ENCODE peak calls at places on chromosome 9, in four cellular contexts. H, Z, B and G are unnamed samples.

GRCh38 chr9:33295571-33295970 is 5.3 kb downstream of the NFX1 start:
- DNase-seq in Z (no peak), H (no peak), B (peak), G (no peak)

GRCh38 chr9:36575411-36575882 is 2.8 kb downstream of the MELK start:
- DNase-seq in B (no peak), Z (peak), H (no peak), G (no peak)

GRCh38 chr9:81083062-81083461 is 606.3 kb downstream of the TLE1 start:
- DNase-seq in Z (peak), H (no peak), B (no peak), G (no peak)

GRCh38 chr9:21504894-21505293 is 22.8 kb upstream of the IFNE start:
- DNase-seq in Z (no peak), B (no peak), H (no peak), G (no peak)

GRCh38 chr9:16830806-16831205 is 39.7 kb downstream of the BNC2 start:
- DNase-seq in H (no peak), Z (no peak), B (no peak), G (no peak)

GRCh38 chr9:96141666-96142065 is 160.3 kb downstream of the HSD17B3 start:
- DNase-seq in B (no peak), H (no peak), Z (no peak), G (no peak)

GRCh38 chr9:34686231-34686630 is 4.8 kb downstream of the CCL19 start:
- DNase-seq in B (no peak), H (no peak), Z (no peak), G (no peak)

GRCh38 chr9:91953723-91954122 is 3.7 kb upstream of the ROR2 start:
- DNase-seq in B (no peak), Z (no peak), H (no peak), G (no peak)

GRCh38 chr9:105690742-105691141 is 3.6 kb upstream of the TMEM38B start:
- DNase-seq in Z (peak), B (no peak), H (no peak), G (no peak)

GRCh38 chr9:101999441-101999840 is 261.0 kb upstream of the GRIN3A start:
- DNase-seq in H (no peak), B (no peak), Z (no peak), G (no peak)

DNA sequence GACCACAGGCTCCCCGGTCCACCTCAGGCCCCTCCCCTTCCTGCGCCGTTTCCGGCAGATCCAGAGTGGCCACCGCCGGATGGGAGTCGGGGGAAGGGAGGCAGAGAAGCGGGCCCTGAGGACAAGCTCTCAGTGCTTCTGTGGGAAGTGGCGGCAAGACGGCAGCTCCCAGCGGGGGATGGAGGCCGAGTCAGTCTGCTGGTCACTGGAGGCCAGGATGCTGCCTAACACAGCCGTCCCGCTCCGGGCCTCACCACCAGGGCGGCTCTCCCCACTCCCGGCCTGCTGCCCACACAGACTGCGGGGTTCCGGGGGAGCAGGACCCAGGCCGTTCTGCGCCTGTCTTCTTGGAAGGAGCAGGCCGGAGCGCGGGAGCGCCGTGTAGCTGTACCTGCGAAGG is 31.4 kb downstream of the FXN start:
- DNase-seq in B (no peak), H (no peak), Z (no peak), G (no peak)
- TF ChIP-seq CTCF in B (no peak), H (no peak), Z (no peak), G (no peak)

DNA sequence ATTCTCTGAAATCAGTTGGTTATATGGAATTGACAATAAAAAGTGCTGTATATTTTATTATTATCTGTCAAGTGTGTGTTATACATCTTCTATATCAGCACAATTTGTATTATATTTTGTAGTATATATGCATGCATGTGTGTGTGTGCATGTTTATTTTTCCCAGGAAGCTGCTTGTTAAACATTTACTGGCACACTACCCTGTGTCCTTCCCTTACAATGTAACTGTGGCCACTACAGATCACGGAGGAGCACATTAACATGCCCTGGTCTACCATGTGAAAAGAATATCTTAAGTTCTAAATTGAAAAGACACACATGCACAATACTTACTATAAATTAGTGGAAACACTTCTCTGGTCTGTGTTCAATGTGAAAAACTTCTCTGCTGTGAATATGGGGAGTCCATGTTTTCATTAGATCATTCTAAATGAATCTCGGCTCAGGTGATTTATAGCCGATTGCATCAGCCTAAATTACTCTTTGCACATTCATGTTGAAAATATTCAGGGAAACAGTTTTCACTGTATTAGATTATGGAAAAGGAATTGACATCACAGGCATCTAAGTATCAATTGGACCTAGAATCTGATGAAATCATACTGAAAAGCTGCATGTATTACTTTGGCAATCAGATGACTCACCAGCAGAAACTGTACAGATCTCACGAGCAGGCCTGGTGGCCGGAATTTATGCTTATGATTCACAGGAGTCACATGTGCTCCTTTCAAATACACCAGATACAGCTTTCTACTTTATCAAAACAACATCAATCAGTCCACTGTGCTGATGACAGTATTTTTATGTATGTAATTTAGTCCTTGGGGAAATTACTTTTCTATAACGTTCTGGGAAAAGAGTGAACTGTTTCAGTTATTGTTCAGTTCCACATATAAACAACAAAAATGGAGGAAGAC is 39.4 kb downstream of the LURAP1L start:
- DNase-seq in B (no peak), H (no peak), Z (peak), G (no peak)
- TF ChIP-seq CTCF in B (no peak), H (no peak), Z (peak), G (no peak)

DNA sequence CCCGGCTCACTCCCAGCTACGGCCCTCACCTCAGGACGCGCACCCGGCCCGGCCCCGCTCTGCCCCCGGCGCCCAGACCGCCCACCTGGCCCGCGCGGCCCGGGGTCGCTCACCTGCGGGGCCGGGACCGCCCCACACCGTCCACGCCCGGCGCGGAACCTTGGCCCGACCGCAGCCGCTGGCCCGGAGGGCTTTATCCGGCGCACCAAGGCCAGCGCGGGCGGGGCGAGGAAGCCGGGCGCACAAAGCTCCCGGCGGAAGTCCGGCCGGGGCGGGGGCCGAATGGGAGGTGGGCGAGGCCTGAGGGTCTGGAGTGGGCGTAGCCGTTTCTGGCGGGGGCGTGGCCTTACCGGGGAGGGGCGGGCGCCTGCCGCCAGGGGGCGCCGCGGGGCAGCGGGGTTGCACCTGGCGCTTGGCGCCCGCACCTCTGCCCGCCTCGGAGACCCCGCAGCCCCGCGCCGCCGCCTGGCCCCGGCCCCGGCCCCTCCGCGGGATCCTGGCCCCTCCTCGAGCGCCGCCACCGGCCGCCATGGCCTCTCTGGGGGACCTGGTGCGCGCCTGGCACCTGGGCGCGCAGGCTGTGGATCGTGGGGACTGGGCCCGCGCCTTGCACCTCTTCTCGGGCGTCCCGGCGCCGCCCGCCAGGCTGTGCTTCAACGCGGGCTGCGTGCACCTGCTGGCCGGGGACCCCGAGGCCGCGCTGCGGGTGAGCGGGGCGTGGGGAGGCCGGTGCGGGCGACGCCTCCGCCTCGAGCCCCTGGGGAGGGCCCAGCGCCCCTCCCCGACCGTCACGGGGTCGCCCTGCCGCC is at the start of the genes EXD3 and NOXA1:
- DNase-seq in B (peak), H (peak), Z (peak), G (peak)
- TF ChIP-seq CTCF in B (peak), H (peak), Z (peak), G (peak)

DNA sequence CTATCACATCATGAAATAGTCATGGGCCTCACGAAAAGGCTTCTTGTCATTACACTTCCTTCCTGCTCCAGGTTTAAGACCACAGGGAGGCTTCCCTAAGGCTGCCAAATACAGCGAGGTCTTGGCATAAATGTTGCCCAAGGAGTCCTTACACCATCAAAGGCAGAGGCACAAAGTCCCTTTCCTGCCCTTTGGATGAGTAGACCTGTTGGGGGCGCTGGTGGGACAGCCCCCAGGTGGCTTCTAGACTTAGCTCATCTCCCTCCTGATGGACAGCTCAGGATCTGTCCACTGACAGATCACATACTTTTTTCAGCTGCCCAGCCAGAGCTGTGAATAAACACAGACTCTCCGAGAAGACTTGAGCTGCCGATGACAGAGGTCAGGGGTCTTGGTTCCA is 15.5 kb upstream of the MEGF9 start:
- DNase-seq in H (no peak), B (no peak), Z (no peak), G (no peak)
- TF ChIP-seq CTCF in H (no peak), B (peak), Z (peak), G (no peak)

GRCh38 chr9:90948156-90948555 is 146.5 kb downstream of the SYK start:
- DNase-seq in B (no peak), H (no peak), Z (no peak), G (no peak)
- TF ChIP-seq CTCF in B (no peak), H (no peak), Z (no peak), G (no peak)

GRCh38 chr9:100445161-100445902 is 18.4 kb downstream of the MSANTD3 start:
- DNase-seq in Z (no peak), H (no peak), B (no peak), G (no peak)
- TF ChIP-seq CTCF in Z (no peak), H (no peak), B (no peak), G (no peak)

DNA sequence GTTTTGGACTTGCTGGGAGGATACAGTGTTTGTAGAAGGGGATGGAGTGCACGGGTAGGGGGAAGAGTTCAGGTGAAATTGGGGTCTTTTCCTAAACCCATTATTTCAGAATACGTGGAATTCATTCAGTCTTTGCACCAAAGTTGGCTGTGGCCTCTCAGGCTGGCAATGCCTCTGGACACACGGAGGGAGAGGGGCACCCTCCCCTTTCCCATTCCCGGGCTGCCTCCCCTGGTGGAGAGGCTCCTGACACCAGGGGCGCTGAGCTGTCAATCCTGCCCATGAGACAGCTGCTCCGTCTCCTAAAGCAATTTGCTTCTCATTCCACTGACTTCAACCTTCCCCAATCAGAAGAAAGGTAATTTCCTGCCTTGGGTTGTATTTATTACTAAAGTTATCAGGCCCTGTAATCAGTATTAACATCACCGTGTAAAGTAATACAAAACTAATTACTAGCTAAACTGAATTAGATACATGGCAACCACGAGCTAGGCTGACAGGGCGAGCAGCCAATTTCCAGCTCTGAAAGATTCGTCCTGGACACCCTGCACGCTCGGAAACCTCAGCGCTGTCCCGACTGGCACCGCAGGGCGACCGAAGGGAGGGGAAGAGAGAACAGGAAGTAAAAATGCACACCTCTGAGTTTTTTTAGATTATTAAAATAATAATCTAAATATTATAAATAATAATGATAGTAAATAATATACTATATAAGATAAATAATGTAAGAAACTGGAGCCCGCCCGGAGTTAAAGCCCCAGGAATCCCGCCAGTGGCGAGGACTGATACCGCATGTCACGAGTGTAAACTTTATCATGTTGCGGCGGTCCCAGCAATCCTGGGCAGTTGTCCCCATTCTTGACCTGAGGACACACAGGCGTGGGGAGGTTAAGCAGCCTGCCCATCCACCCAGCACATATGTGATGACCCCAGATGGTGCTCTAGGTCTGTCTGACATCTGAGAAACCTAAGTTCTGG is 6.9 kb upstream of the OLFM1 start:
- DNase-seq in H (no peak), Z (no peak), B (no peak), G (peak)
- TF ChIP-seq CTCF in H (no peak), Z (no peak), B (no peak), G (no peak)

DNA sequence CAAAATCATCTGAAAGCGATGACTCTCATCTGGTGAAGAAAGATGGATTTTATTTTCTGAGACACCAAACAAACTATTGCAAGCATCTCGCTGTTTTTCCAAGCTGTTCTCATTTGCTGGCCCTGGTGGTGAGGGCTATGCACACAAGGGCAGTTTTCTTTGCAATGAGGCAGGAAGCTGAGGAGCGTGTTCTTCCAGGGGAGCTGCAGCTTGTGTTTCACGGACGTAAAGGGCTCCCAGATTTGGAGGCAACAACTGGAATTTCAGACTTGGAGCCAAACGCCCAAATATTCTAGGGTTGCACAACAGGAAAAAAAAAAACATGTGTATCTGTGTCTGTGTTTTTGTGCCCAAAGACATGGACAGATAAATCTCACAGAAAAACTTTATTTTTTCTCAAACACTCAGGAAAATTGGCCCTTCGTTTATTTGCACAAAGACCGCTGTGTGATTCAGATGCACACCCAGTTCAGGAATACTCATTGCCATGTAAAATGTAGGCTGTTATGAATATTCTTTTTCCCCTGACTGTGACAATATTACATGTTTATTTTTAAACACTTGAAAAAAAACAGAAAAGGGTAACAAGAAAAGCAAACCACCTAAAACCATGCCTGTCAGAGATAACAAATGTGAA is 151.3 kb downstream of the GAS1 start:
- DNase-seq in H (no peak), B (no peak), Z (peak), G (no peak)
- TF ChIP-seq CTCF in H (no peak), B (no peak), Z (peak), G (no peak)

DNA sequence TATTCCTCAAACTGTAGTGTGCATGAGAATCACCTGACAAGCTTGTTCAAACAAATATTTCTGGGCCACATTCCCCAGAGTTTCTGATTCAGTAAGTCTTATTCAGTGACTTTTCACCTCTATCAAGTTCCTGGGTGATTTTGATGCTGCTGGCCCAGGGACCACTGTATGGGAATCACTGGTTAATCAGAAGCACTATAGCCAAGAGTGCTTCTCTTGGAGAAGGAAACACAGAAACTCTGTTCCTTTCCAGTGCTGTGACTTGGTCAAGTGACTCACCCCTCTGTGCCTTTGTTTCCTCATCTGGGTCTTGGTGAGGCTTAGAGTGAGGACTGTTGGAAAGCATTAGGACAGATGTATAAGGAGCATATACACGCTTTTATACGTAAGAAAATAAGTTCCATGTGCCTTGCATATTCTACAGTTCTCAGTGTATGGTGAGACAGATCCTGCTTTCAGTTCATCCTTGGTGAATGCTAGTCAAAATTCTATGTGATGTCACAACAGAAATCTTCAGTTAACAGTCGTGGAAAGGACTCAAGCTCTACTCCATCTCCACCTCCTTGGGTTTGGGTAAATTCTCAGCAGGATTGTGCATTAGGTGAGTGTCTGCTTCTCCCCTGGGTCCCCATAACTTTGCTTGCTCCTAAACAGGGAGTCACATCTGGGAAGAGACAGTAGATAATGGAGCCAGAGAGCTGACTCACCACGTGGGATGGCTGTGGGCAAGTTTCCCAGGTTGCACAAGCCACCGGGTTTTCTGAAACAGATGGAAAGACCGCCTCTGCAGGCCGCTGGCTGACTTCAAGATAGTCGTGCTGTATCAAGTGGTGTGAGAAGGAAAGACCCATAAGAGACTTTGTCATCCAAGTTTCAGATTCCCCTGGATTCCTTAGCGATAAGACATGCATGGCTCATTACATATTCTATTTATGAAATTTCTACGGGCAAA is 117.0 kb downstream of the NXNL2 start:
- DNase-seq in B (no peak), H (no peak), Z (peak), G (no peak)
- TF ChIP-seq CTCF in B (no peak), H (no peak), Z (peak), G (no peak)

DNA sequence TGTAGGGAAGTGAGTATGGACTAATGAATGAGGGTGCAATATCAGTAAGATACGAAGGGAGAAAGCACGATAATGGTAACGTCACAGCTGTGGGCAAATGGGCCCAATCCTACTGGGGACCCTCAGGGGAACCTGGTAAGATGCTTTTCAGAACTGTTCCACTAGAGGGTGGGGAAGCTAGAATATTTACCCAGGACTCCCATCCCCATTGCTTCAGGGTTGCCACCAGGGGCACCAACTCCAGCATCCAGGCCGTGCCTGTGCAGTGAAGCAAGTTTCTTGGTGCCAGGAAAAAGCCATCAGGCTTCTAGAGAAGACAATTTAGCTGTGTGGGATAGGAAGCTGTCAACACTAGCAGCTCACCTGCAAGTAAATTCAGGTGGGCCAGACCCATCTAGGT is 409.3 kb downstream of the AGTPBP1 start:
- DNase-seq in Z (no peak), H (no peak), B (no peak), G (no peak)
- TF ChIP-seq CTCF in Z (no peak), H (no peak), B (no peak), G (peak)